ENCODE peak calls at places on chromosomes 6 and 20, in eight cellular contexts. One of them, this sample, is unnamed.

GRCh38 chr6:78462728-78463127 is 404.6 kb upstream of the IRAK1BP1 start:
- DNase-seq in SK-N-SH: no peak
- DNase-seq in endothelial cell of umbilical vein: no peak
- DNase-seq in stomach: no peak
- DNase-seq in GM23338: no peak
- DNase-seq in SK-N-MC: no peak
- DNase-seq in Panc1: no peak
- DNase-seq in H1: no peak
- DNase-seq in this sample: no peak

GRCh38 chr6:33430334-33430733 is 10.5 kb downstream of the SYNGAP1 start:
- DNase-seq in GM23338: no peak
- DNase-seq in SK-N-MC: no peak
- DNase-seq in stomach: no peak
- DNase-seq in endothelial cell of umbilical vein: no peak
- DNase-seq in SK-N-SH: no peak
- DNase-seq in H1: no peak
- DNase-seq in Panc1: no peak
- DNase-seq in this sample: no peak

GRCh38 chr6:166573456-166574216 is 12.8 kb downstream of the RAMACL start:
- DNase-seq in SK-N-MC: no peak
- DNase-seq in stomach: no peak
- DNase-seq in Panc1: no peak
- DNase-seq in H1: no peak
- DNase-seq in endothelial cell of umbilical vein: no peak
- DNase-seq in SK-N-SH: no peak
- DNase-seq in GM23338: no peak
- DNase-seq in this sample: no peak

GRCh38 chr6:108673602-108674001 is 112.9 kb downstream of the FOXO3 start:
- DNase-seq in SK-N-SH: no peak
- DNase-seq in Panc1: peak
- DNase-seq in endothelial cell of umbilical vein: peak
- DNase-seq in stomach: peak
- DNase-seq in H1: no peak
- DNase-seq in SK-N-MC: no peak
- DNase-seq in GM23338: no peak
- DNase-seq in this sample: no peak

GRCh38 chr6:84625510-84625909 is 138.9 kb downstream of the TBX18 start:
- DNase-seq in H1: no peak
- DNase-seq in stomach: no peak
- DNase-seq in endothelial cell of umbilical vein: no peak
- DNase-seq in SK-N-MC: no peak
- DNase-seq in Panc1: no peak
- DNase-seq in SK-N-SH: no peak
- DNase-seq in GM23338: no peak
- DNase-seq in this sample: no peak

GRCh38 chr6:107180114-107180513 is 64.8 kb upstream of the BEND3 start:
- DNase-seq in H1: no peak
- DNase-seq in SK-N-MC: no peak
- DNase-seq in stomach: no peak
- DNase-seq in SK-N-SH: peak
- DNase-seq in GM23338: no peak
- DNase-seq in endothelial cell of umbilical vein: no peak
- DNase-seq in Panc1: no peak
- DNase-seq in this sample: no peak

GRCh38 chr6:116220172-116220571 is 33.7 kb downstream of the TSPYL4 start:
- DNase-seq in SK-N-SH: peak
- DNase-seq in endothelial cell of umbilical vein: peak
- DNase-seq in stomach: no peak
- DNase-seq in H1: no peak
- DNase-seq in SK-N-MC: no peak
- DNase-seq in GM23338: no peak
- DNase-seq in Panc1: no peak
- DNase-seq in this sample: no peak

GRCh38 chr6:79203753-79204253 is 30.7 kb downstream of the HMGN3 start:
- DNase-seq in stomach: no peak
- DNase-seq in H1: no peak
- DNase-seq in SK-N-SH: no peak
- DNase-seq in GM23338: no peak
- DNase-seq in Panc1: no peak
- DNase-seq in SK-N-MC: no peak
- DNase-seq in endothelial cell of umbilical vein: no peak
- DNase-seq in this sample: no peak

GRCh38 chr20:610130-611046 is at the start of gene TCF15:
- DNase-seq in GM23338: peak
- DNase-seq in Panc1: no peak
- DNase-seq in H1: peak
- DNase-seq in SK-N-MC: no peak
- DNase-seq in SK-N-SH: peak
- DNase-seq in stomach: no peak
- DNase-seq in endothelial cell of umbilical vein: peak
- DNase-seq in this sample: no peak

GRCh38 chr6:127102299-127102698 is 16.2 kb upstream of the RSPO3 start:
- DNase-seq in H1: no peak
- DNase-seq in SK-N-SH: no peak
- DNase-seq in stomach: no peak
- DNase-seq in endothelial cell of umbilical vein: no peak
- DNase-seq in GM23338: no peak
- DNase-seq in SK-N-MC: no peak
- DNase-seq in Panc1: no peak
- DNase-seq in this sample: no peak
- TF ChIP-seq POLR2AphosphoS5 in H1: no peak
- TF ChIP-seq POLR2AphosphoS5 in SK-N-SH: no peak
- TF ChIP-seq POLR2AphosphoS5 in stomach: peak
- TF ChIP-seq POLR2AphosphoS5 in endothelial cell of umbilical vein: no peak
- TF ChIP-seq POLR2AphosphoS5 in GM23338: no peak
- TF ChIP-seq POLR2AphosphoS5 in SK-N-MC: no peak
- TF ChIP-seq POLR2AphosphoS5 in Panc1: no peak
- TF ChIP-seq POLR2AphosphoS5 in this sample: no peak

GRCh38 chr6:111730835-111731234 is 125.2 kb upstream of the TRAF3IP2 start:
- DNase-seq in SK-N-SH: no peak
- DNase-seq in H1: no peak
- DNase-seq in GM23338: no peak
- DNase-seq in endothelial cell of umbilical vein: peak
- DNase-seq in stomach: peak
- DNase-seq in Panc1: no peak
- DNase-seq in SK-N-MC: no peak
- DNase-seq in this sample: no peak
- H3K27ac ChIP-seq in SK-N-SH: no peak
- H3K27ac ChIP-seq in H1: no peak
- H3K27ac ChIP-seq in GM23338: peak
- H3K27ac ChIP-seq in endothelial cell of umbilical vein: no peak
- H3K27ac ChIP-seq in stomach: peak
- H3K27ac ChIP-seq in Panc1: no peak
- H3K27ac ChIP-seq in SK-N-MC: no peak
- H3K27ac ChIP-seq in this sample: no peak

GRCh38 chr6:151275566-151275965 is 35.8 kb downstream of the AKAP12 start:
- DNase-seq in endothelial cell of umbilical vein: no peak
- DNase-seq in GM23338: no peak
- DNase-seq in SK-N-SH: no peak
- DNase-seq in Panc1: no peak
- DNase-seq in H1: no peak
- DNase-seq in SK-N-MC: no peak
- DNase-seq in stomach: no peak
- DNase-seq in this sample: no peak

GRCh38 chr6:151279891-151280290 is 40.1 kb downstream of the AKAP12 start:
- DNase-seq in H1: no peak
- DNase-seq in SK-N-SH: no peak
- DNase-seq in SK-N-MC: no peak
- DNase-seq in Panc1: no peak
- DNase-seq in endothelial cell of umbilical vein: no peak
- DNase-seq in stomach: no peak
- DNase-seq in GM23338: no peak
- DNase-seq in this sample: no peak

GRCh38 chr6:151275121-151275520 is 35.4 kb downstream of the AKAP12 start:
- DNase-seq in H1: no peak
- DNase-seq in GM23338: peak
- DNase-seq in stomach: no peak
- DNase-seq in SK-N-SH: no peak
- DNase-seq in Panc1: no peak
- DNase-seq in endothelial cell of umbilical vein: no peak
- DNase-seq in SK-N-MC: no peak
- DNase-seq in this sample: no peak

GRCh38 chr6:151276112-151276745 is 36.5 kb downstream of the AKAP12 start:
- DNase-seq in endothelial cell of umbilical vein: no peak
- DNase-seq in stomach: no peak
- DNase-seq in SK-N-SH: peak
- DNase-seq in Panc1: no peak
- DNase-seq in H1: no peak
- DNase-seq in GM23338: no peak
- DNase-seq in SK-N-MC: no peak
- DNase-seq in this sample: no peak
- TF ChIP-seq POLR2AphosphoS5 in endothelial cell of umbilical vein: no peak
- TF ChIP-seq POLR2AphosphoS5 in stomach: peak
- TF ChIP-seq POLR2AphosphoS5 in SK-N-SH: no peak
- TF ChIP-seq POLR2AphosphoS5 in Panc1: no peak
- TF ChIP-seq POLR2AphosphoS5 in H1: no peak
- TF ChIP-seq POLR2AphosphoS5 in GM23338: no peak
- TF ChIP-seq POLR2AphosphoS5 in SK-N-MC: no peak
- TF ChIP-seq POLR2AphosphoS5 in this sample: no peak

GRCh38 chr6:130148181-130148580 is 74.6 kb downstream of the SAMD3 start:
- DNase-seq in SK-N-SH: no peak
- DNase-seq in GM23338: peak
- DNase-seq in SK-N-MC: no peak
- DNase-seq in H1: no peak
- DNase-seq in endothelial cell of umbilical vein: no peak
- DNase-seq in stomach: no peak
- DNase-seq in Panc1: no peak
- DNase-seq in this sample: no peak

GRCh38 chr6:130150906-130151305 is 71.8 kb downstream of the SAMD3 start:
- DNase-seq in SK-N-MC: no peak
- DNase-seq in Panc1: no peak
- DNase-seq in SK-N-SH: no peak
- DNase-seq in stomach: no peak
- DNase-seq in H1: no peak
- DNase-seq in GM23338: no peak
- DNase-seq in endothelial cell of umbilical vein: no peak
- DNase-seq in this sample: no peak

GRCh38 chr6:130152908-130153510 is 69.7 kb downstream of the SAMD3 start:
- DNase-seq in GM23338: no peak
- DNase-seq in endothelial cell of umbilical vein: no peak
- DNase-seq in H1: no peak
- DNase-seq in SK-N-SH: no peak
- DNase-seq in Panc1: no peak
- DNase-seq in SK-N-MC: no peak
- DNase-seq in stomach: no peak
- DNase-seq in this sample: no peak

GRCh38 chr6:130143709-130144108 is 79.0 kb downstream of the SAMD3 start:
- DNase-seq in stomach: no peak
- DNase-seq in GM23338: no peak
- DNase-seq in H1: no peak
- DNase-seq in SK-N-MC: no peak
- DNase-seq in SK-N-SH: no peak
- DNase-seq in endothelial cell of umbilical vein: no peak
- DNase-seq in Panc1: no peak
- DNase-seq in this sample: no peak

GRCh38 chr6:130147151-130147550 is 75.6 kb downstream of the SAMD3 start:
- DNase-seq in stomach: no peak
- DNase-seq in SK-N-SH: no peak
- DNase-seq in endothelial cell of umbilical vein: no peak
- DNase-seq in H1: no peak
- DNase-seq in Panc1: no peak
- DNase-seq in GM23338: no peak
- DNase-seq in SK-N-MC: no peak
- DNase-seq in this sample: no peak
- H3K27ac ChIP-seq in stomach: no peak
- H3K27ac ChIP-seq in SK-N-SH: no peak
- H3K27ac ChIP-seq in endothelial cell of umbilical vein: no peak
- H3K27ac ChIP-seq in H1: no peak
- H3K27ac ChIP-seq in Panc1: no peak
- H3K27ac ChIP-seq in GM23338: no peak
- H3K27ac ChIP-seq in SK-N-MC: no peak
- H3K27ac ChIP-seq in this sample: no peak

DNA sequence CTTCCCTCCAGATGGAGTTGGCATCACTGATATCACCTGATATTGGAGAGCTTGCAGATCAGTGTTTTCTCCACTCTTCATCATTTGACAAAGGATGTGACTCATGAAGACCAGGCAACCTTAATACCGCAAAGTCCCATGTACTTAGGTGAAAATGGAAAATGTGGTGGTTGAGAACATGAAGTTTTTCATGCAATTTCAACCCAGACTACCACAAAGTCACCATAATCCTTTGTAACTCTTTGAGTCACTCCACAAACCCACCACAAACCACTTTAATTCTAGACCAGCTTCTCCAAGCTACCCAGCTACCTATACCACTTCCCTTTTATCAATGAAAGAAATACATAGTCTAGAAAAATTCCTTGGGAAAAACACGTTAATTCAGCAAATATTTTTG is 7.1 kb downstream of the NHLRC1 start:
- DNase-seq in GM23338: no peak
- DNase-seq in SK-N-SH: no peak
- DNase-seq in endothelial cell of umbilical vein: no peak
- DNase-seq in H1: no peak
- DNase-seq in Panc1: no peak
- DNase-seq in SK-N-MC: no peak
- DNase-seq in stomach: no peak
- DNase-seq in this sample: no peak
- TF ChIP-seq POLR2AphosphoS5 in GM23338: no peak
- TF ChIP-seq POLR2AphosphoS5 in SK-N-SH: no peak
- TF ChIP-seq POLR2AphosphoS5 in endothelial cell of umbilical vein: no peak
- TF ChIP-seq POLR2AphosphoS5 in H1: no peak
- TF ChIP-seq POLR2AphosphoS5 in Panc1: no peak
- TF ChIP-seq POLR2AphosphoS5 in SK-N-MC: no peak
- TF ChIP-seq POLR2AphosphoS5 in stomach: no peak
- TF ChIP-seq POLR2AphosphoS5 in this sample: no peak